ENCODE peak calls at places on chromosome 1, in nine cellular contexts. Z is tibial artery, N is lung, J is upper lobe of right lung, B is astrocyte of the spinal cord, I is heart left ventricle, V is GM23338, Q is epithelial cell of esophagus, R is fibroblast of lung. T is an unnamed sample.

GRCh38 chr1:19393051-19393450 is 80.9 kb downstream of the SLC66A1 start:
- DNase-seq in Z (no peak), N (no peak), J (no peak), B (no peak), I (no peak), V (no peak), Q (no peak), R (no peak), T (no peak)

GRCh38 chr1:109214695-109215623 is 1.2 kb downstream of the SARS1 start:
- DNase-seq in Z (peak; percentile 72), N (peak; percentile 61), J (no peak), B (peak; percentile 90), I (peak; percentile 37), V (peak; percentile 59), Q (peak; percentile 88), R (peak; percentile 96), T (peak; percentile 42)

GRCh38 chr1:15056515-15057285 is 96.8 kb upstream of the TMEM51 start:
- DNase-seq in Z (no peak), N (no peak), J (no peak), B (peak; percentile 43), I (no peak), V (no peak), Q (peak; percentile 15), R (peak; percentile 53), T (no peak)

GRCh38 chr1:43930168-43930948 is 3.2 kb upstream of the ARTN start:
- DNase-seq in Z (no peak), N (no peak), J (no peak), B (no peak), I (no peak), V (peak; percentile 85), Q (peak; percentile 59), R (no peak), T (no peak)

GRCh38 chr1:47934243-47934805 is 62.9 kb downstream of the TRABD2B start:
- DNase-seq in Z (peak; percentile 94), N (peak; percentile 51), J (peak; percentile 55), B (peak; percentile 8), I (peak; percentile 70), V (peak; percentile 21), Q (no peak), R (peak; percentile 30), T (no peak)

GRCh38 chr1:21100496-21100895 is 76.2 kb downstream of the EIF4G3 start:
- DNase-seq in Z (peak; percentile 33), N (no peak), J (no peak), B (no peak), I (no peak), V (peak; percentile 42), Q (peak; percentile 15), R (peak; percentile 55), T (no peak)

GRCh38 chr1:15290382-15290781 is 43.4 kb downstream of the FHAD1 start:
- DNase-seq in Z (no peak), N (no peak), J (peak; percentile 25), B (peak; percentile 60), I (no peak), V (no peak), Q (no peak), R (peak; percentile 76), T (peak; percentile 35)

GRCh38 chr1:92960395-92961130 is 699 bp downstream of the DIPK1A start:
- DNase-seq in Z (peak; percentile 78), N (peak; percentile 53), J (peak; percentile 68), B (peak; percentile 70), I (peak; percentile 62), V (peak; percentile 69), Q (peak; percentile 86), R (peak; percentile 87), T (peak; percentile 61)

DNA sequence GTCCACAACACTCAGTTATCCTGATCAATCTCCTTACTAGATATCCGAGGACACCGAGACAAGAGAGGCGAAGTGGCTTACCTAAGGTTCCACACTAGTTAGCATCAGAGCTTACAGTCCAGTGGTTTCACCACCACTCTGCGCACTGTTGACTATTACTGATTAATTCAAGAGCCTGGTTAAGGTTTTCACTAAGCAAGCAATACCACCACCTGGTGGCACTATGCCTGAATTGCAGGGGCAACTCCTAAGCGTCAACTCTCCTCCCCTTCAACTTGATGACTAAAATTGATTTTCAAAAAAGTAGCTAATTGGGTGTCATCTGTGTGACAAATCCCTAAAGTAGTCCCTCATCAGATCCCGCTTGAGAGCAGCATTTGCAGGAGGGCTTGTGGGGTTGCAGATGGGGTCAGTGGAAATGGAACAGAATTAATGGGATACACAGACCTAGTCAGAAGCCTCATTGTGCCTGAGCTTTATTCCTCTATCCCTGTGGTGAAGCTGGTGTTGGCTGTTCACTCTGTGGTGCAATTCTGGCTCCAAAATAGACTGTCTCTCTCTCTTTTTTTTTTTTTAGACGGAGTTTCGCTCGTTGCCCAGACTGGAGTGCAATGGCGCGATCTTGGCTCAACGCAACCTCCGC is 9.1 kb downstream of the TTC22 start:
- DNase-seq in Z (no peak), N (no peak), J (no peak), B (peak; percentile 13), I (no peak), V (peak; percentile 87), Q (no peak), R (peak; percentile 49), T (peak; percentile 33)
- TF ChIP-seq CTCF in Z (no peak), N (no peak), J (peak; percentile 49), B (peak; percentile 67), I (peak; percentile 36), V (peak; percentile 99), Q (peak; percentile 60), R (peak; percentile 54), T (peak; percentile 89)

GRCh38 chr1:236502972-236503639 is 20.7 kb upstream of the LGALS8 start:
- DNase-seq in Z (peak; percentile 52), N (peak; percentile 53), J (peak; percentile 75), B (peak; percentile 76), I (peak; percentile 66), V (peak; percentile 89), Q (peak; percentile 85), R (peak; percentile 51), T (peak; percentile 33)
- H3K4me3 ChIP-seq in Z (peak overlapping the region; percentile 37), N (peak overlapping the region; percentile 14), J (peak overlapping the region; percentile 43), B (peak overlapping the region; percentile 1), I (peak overlapping the region; percentile 30), V (peak overlapping the region; percentile 38), Q (peak overlapping the region; percentile 16), R (no peak overlapping the region), T (peak overlapping the region; percentile 24)

DNA sequence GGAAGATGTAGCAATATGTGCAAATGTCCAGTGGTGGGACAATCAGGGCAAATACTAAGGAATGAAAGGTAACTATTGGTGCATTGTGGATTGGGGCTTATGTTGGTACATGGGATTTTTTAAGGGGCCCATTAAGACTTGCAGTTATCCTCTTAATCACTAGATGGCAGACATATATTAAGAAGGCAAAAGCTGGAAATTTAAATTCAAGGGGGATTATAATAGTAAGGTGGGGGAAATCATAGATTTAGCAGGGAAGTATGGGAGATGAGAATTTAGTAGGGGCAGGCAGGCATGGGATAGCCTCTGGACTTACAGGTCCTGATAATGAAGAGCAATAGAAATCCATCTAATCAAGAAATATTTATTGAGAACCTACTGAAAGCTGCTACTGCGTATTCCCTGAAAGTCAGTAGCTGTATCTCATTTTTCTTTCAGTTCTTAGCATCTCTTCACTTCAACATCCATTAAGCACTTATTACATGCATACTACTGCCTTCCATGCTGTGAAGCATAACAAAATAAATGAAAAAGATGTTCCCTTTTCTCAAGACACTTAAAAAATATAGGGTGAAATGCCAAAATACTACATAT is 251.8 kb downstream of the CRB1 start:
- DNase-seq in Z (no peak), N (no peak), J (no peak), B (peak; percentile 29), I (no peak), V (peak; percentile 64), Q (peak; percentile 18), R (peak; percentile 30), T (no peak)
- TF ChIP-seq CTCF in Z (peak; percentile 13), N (no peak), J (peak; percentile 39), B (peak; percentile 43), I (peak; percentile 39), V (peak; percentile 72), Q (peak; percentile 33), R (no peak), T (peak; percentile 37)

DNA sequence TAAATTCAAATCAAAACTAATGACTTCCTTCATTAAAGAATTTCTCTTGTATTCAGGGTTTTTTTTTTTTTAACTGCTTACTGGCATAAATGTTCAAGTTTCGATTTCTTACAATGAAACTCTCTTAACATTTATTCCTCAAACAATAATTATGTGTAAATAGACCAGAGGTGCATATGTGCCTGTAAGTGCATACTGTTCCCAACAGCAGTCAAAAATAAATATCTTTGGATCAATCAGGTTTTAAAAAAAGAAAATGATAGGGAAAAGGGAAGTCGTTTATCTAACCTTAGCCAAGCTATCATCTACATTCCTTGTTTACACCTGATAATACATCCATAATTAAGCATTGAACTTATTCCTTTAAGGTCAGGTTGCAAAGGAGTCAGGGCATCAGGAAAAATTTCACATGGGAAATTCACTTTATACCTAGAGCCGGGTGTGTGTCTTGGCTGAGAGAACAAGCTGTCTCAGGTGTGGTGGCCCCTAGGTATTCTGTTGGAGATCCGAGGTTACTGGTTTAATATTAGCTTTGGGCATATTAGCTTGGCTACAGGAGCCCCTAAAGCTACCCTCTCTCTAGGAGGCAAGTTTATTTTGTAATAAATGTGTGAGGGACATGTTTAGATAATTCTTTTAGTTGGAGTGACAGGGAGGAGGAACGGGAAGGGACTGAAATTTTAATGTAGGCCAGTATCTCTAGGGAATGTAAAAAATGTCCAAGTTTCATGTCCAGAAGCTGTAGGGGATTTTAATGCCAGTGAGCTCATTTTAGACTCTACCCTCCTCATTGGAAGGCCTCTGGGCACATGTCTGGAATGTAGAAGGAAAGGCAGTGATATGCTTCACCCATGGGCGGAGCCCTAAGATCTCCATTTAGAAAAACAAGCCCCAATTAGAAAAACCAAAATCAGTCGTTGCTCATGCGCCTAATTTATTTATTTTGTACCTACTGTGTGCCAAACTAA is 327.9 kb upstream of the PROX1 start:
- DNase-seq in Z (no peak), N (no peak), J (no peak), B (no peak), I (no peak), V (no peak), Q (no peak), R (no peak), T (no peak)
- H3K4me3 ChIP-seq in Z (no peak overlapping the region), N (no peak overlapping the region), J (no peak overlapping the region), B (no peak overlapping the region), I (no peak overlapping the region), V (no peak overlapping the region), Q (no peak overlapping the region), R (no peak overlapping the region), T (no peak overlapping the region)

T was measured in HFF-Myc.